ENCODE peak calls at places on chromosomes 1 and 21, in four cellular contexts. B is DMS153, F is LHCN-M2, G is HFFc6. P is an unnamed sample.

GRCh38 chr1:200740291-200741212 is 1.9 kb downstream of the CAMSAP2 start:
- DNase-seq in F (no peak), G (peak), B (no peak), P (no peak)

GRCh38 chr1:175839678-175840669 is 96.6 kb upstream of the TNR start:
- DNase-seq in F (peak), G (no peak), B (peak), P (no peak)

GRCh38 chr1:53625766-53626520 is 113.0 kb downstream of the GLIS1 start:
- DNase-seq in G (no peak), F (no peak), B (no peak), P (no peak)

GRCh38 chr1:207004931-207005830 is 27.4 kb downstream of the C1orf116 start:
- DNase-seq in F (peak), B (peak), G (peak), P (peak)

GRCh38 chr1:2345297-2346075 is 45.9 kb downstream of the MORN1 start:
- DNase-seq in G (no peak), B (no peak), F (no peak), P (no peak)

GRCh38 chr1:178461104-178461503 is 35.7 kb downstream of the CLEC20A start:
- DNase-seq in G (no peak), F (no peak), B (no peak), P (no peak)

GRCh38 chr1:215543191-215543606 is 23.9 kb upstream of the KCTD3 start:
- DNase-seq in G (peak), F (peak), B (no peak), P (no peak)

GRCh38 chr1:224259986-224260385 is 70.0 kb downstream of the NVL start:
- DNase-seq in B (no peak), F (no peak), G (peak), P (no peak)

GRCh38 chr1:46370214-46370633 is 23.9 kb upstream of the FAAH start:
- DNase-seq in G (no peak), F (peak), B (no peak), P (peak)

GRCh38 chr1:68221001-68221970 is 11.0 kb downstream of the WLS start:
- DNase-seq in G (no peak), B (no peak), F (no peak), P (no peak)

GRCh38 chr1:207811920-207812720 is 60.3 kb downstream of the CD46 start:
- DNase-seq in B (peak), G (peak), F (peak), P (no peak)

GRCh38 chr21:33924079-33924765 is 8.6 kb upstream of the ATP5PO start:
- DNase-seq in G (peak), F (peak), B (peak), P (peak)

GRCh38 chr1:115012006-115012405 is 17.6 kb upstream of the TSHB start:
- DNase-seq in B (no peak), F (no peak), G (no peak), P (no peak)

GRCh38 chr1:174871886-174872285 is 127.9 kb upstream of the CACYBP start:
- DNase-seq in B (no peak), G (no peak), F (no peak), P (no peak)

GRCh38 chr1:240732390-240732789 is 120.4 kb upstream of the GREM2 start:
- DNase-seq in G (peak), F (peak), B (peak), P (peak)

GRCh38 chr1:234899041-234899787 is 229.4 kb downstream of the TOMM20 start:
- DNase-seq in G (peak), B (peak), F (peak), P (peak)

GRCh38 chr1:6185151-6185550 is 5.0 kb upstream of the CHD5 start:
- DNase-seq in B (no peak), G (peak), F (no peak), P (peak)

GRCh38 chr1:113123737-113124136 is 50.7 kb downstream of the LRIG2 start:
- DNase-seq in B (no peak), G (peak), F (peak), P (peak)

GRCh38 chr1:115454835-115455511 is 116.9 kb upstream of the NGF start:
- DNase-seq in G (peak), B (peak), F (no peak), P (no peak)

GRCh38 chr1:47214554-47214953 is 17.5 kb downstream of the TAL1 start:
- DNase-seq in G (no peak), B (no peak), F (no peak), P (no peak)

GRCh38 chr1:77282866-77283539 is 1.2 kb downstream of the AK5 start:
- DNase-seq in B (no peak), G (no peak), F (peak), P (no peak)